ENCODE peak calls at places on chromosomes 5 and 9, in seven cellular contexts. One of them, this sample, is unnamed.

GRCh38 chr9:130451509-130452388 is 7.0 kb downstream of the ASS1 start:
- DNase-seq in epithelial cell of esophagus: peak
- DNase-seq in CD4-positive, CD25-positive, alpha-beta regulatory T cell: no peak
- DNase-seq in CD8-positive, alpha-beta memory T cell: no peak
- DNase-seq in GM12865: no peak
- DNase-seq in cardiac muscle cell: peak
- DNase-seq in AG10803: peak
- DNase-seq in this sample: peak

GRCh38 chr9:33287087-33287490 is 3.2 kb upstream of the NFX1 start:
- DNase-seq in cardiac muscle cell: peak
- DNase-seq in epithelial cell of esophagus: peak
- DNase-seq in CD4-positive, CD25-positive, alpha-beta regulatory T cell: peak
- DNase-seq in AG10803: peak
- DNase-seq in CD8-positive, alpha-beta memory T cell: peak
- DNase-seq in GM12865: peak
- DNase-seq in this sample: no peak

GRCh38 chr5:64807505-64807904 is 38.8 kb downstream of the CWC27 start:
- DNase-seq in cardiac muscle cell: no peak
- DNase-seq in AG10803: no peak
- DNase-seq in epithelial cell of esophagus: peak
- DNase-seq in GM12865: no peak
- DNase-seq in CD4-positive, CD25-positive, alpha-beta regulatory T cell: no peak
- DNase-seq in CD8-positive, alpha-beta memory T cell: no peak
- DNase-seq in this sample: no peak

GRCh38 chr9:19376931-19377330 is 3.1 kb downstream of the RPS6 start:
- DNase-seq in CD4-positive, CD25-positive, alpha-beta regulatory T cell: no peak
- DNase-seq in AG10803: no peak
- DNase-seq in CD8-positive, alpha-beta memory T cell: no peak
- DNase-seq in cardiac muscle cell: no peak
- DNase-seq in GM12865: no peak
- DNase-seq in epithelial cell of esophagus: no peak
- DNase-seq in this sample: no peak

GRCh38 chr5:159874308-159874707 is 42.0 kb upstream of the ADRA1B start:
- DNase-seq in CD8-positive, alpha-beta memory T cell: no peak
- DNase-seq in CD4-positive, CD25-positive, alpha-beta regulatory T cell: no peak
- DNase-seq in cardiac muscle cell: no peak
- DNase-seq in GM12865: no peak
- DNase-seq in AG10803: no peak
- DNase-seq in epithelial cell of esophagus: peak
- DNase-seq in this sample: no peak

GRCh38 chr5:96835727-96836126 is 28.0 kb upstream of the ERAP1 start:
- DNase-seq in epithelial cell of esophagus: no peak
- DNase-seq in AG10803: no peak
- DNase-seq in CD4-positive, CD25-positive, alpha-beta regulatory T cell: no peak
- DNase-seq in GM12865: peak
- DNase-seq in cardiac muscle cell: no peak
- DNase-seq in CD8-positive, alpha-beta memory T cell: no peak
- DNase-seq in this sample: no peak

GRCh38 chr5:117077142-117077541 is 502.5 kb upstream of the SEMA6A start:
- DNase-seq in GM12865: peak
- DNase-seq in cardiac muscle cell: no peak
- DNase-seq in CD4-positive, CD25-positive, alpha-beta regulatory T cell: no peak
- DNase-seq in AG10803: no peak
- DNase-seq in CD8-positive, alpha-beta memory T cell: no peak
- DNase-seq in epithelial cell of esophagus: peak
- DNase-seq in this sample: no peak

GRCh38 chr5:40404613-40405012 is 275.1 kb upstream of the PTGER4 start:
- DNase-seq in AG10803: no peak
- DNase-seq in cardiac muscle cell: no peak
- DNase-seq in epithelial cell of esophagus: no peak
- DNase-seq in CD8-positive, alpha-beta memory T cell: no peak
- DNase-seq in CD4-positive, CD25-positive, alpha-beta regulatory T cell: no peak
- DNase-seq in GM12865: peak
- DNase-seq in this sample: no peak

GRCh38 chr5:160245506-160246100 is 16.3 kb downstream of the FABP6 start:
- DNase-seq in epithelial cell of esophagus: no peak
- DNase-seq in cardiac muscle cell: no peak
- DNase-seq in AG10803: no peak
- DNase-seq in CD4-positive, CD25-positive, alpha-beta regulatory T cell: no peak
- DNase-seq in CD8-positive, alpha-beta memory T cell: no peak
- DNase-seq in GM12865: no peak
- DNase-seq in this sample: no peak

GRCh38 chr9:72703574-72703973 is 182.2 kb downstream of the TMC1 start:
- DNase-seq in cardiac muscle cell: no peak
- DNase-seq in CD4-positive, CD25-positive, alpha-beta regulatory T cell: no peak
- DNase-seq in GM12865: peak
- DNase-seq in AG10803: peak
- DNase-seq in CD8-positive, alpha-beta memory T cell: no peak
- DNase-seq in epithelial cell of esophagus: no peak
- DNase-seq in this sample: no peak

GRCh38 chr9:27436234-27436633 is 87.9 kb upstream of the IFNK start:
- DNase-seq in cardiac muscle cell: no peak
- DNase-seq in GM12865: no peak
- DNase-seq in epithelial cell of esophagus: peak
- DNase-seq in CD8-positive, alpha-beta memory T cell: no peak
- DNase-seq in CD4-positive, CD25-positive, alpha-beta regulatory T cell: no peak
- DNase-seq in AG10803: peak
- DNase-seq in this sample: no peak

GRCh38 chr9:96027271-96028131 is 152.0 kb downstream of the ERCC6L2 start:
- DNase-seq in CD4-positive, CD25-positive, alpha-beta regulatory T cell: no peak
- DNase-seq in CD8-positive, alpha-beta memory T cell: no peak
- DNase-seq in AG10803: no peak
- DNase-seq in GM12865: no peak
- DNase-seq in cardiac muscle cell: peak
- DNase-seq in epithelial cell of esophagus: no peak
- DNase-seq in this sample: no peak

GRCh38 chr9:110444911-110445310 is 107.2 kb upstream of the TXNDC8 start:
- DNase-seq in epithelial cell of esophagus: no peak
- DNase-seq in CD4-positive, CD25-positive, alpha-beta regulatory T cell: no peak
- DNase-seq in AG10803: peak
- DNase-seq in cardiac muscle cell: no peak
- DNase-seq in CD8-positive, alpha-beta memory T cell: no peak
- DNase-seq in GM12865: no peak
- DNase-seq in this sample: no peak

GRCh38 chr9:109141375-109141774 is 21.6 kb upstream of the TMEM245 start:
- DNase-seq in CD8-positive, alpha-beta memory T cell: no peak
- DNase-seq in epithelial cell of esophagus: no peak
- DNase-seq in AG10803: no peak
- DNase-seq in CD4-positive, CD25-positive, alpha-beta regulatory T cell: no peak
- DNase-seq in GM12865: no peak
- DNase-seq in cardiac muscle cell: no peak
- DNase-seq in this sample: no peak
- H3K4me3 ChIP-seq in CD8-positive, alpha-beta memory T cell: no peak
- H3K4me3 ChIP-seq in epithelial cell of esophagus: no peak
- H3K4me3 ChIP-seq in AG10803: no peak
- H3K4me3 ChIP-seq in CD4-positive, CD25-positive, alpha-beta regulatory T cell: no peak
- H3K4me3 ChIP-seq in GM12865: no peak
- H3K4me3 ChIP-seq in cardiac muscle cell: no peak
- H3K4me3 ChIP-seq in this sample: no peak

GRCh38 chr5:142551242-142552067 is 134.4 kb downstream of the FGF1 start:
- DNase-seq in epithelial cell of esophagus: no peak
- DNase-seq in CD8-positive, alpha-beta memory T cell: no peak
- DNase-seq in GM12865: no peak
- DNase-seq in CD4-positive, CD25-positive, alpha-beta regulatory T cell: no peak
- DNase-seq in AG10803: peak
- DNase-seq in cardiac muscle cell: peak
- DNase-seq in this sample: no peak
- H3K4me3 ChIP-seq in epithelial cell of esophagus: no peak
- H3K4me3 ChIP-seq in CD8-positive, alpha-beta memory T cell: no peak
- H3K4me3 ChIP-seq in GM12865: no peak
- H3K4me3 ChIP-seq in CD4-positive, CD25-positive, alpha-beta regulatory T cell: no peak
- H3K4me3 ChIP-seq in AG10803: peak
- H3K4me3 ChIP-seq in cardiac muscle cell: no peak
- H3K4me3 ChIP-seq in this sample: peak

GRCh38 chr5:169978744-169979143 is 1.6 kb downstream of the INSYN2B start:
- DNase-seq in cardiac muscle cell: no peak
- DNase-seq in CD4-positive, CD25-positive, alpha-beta regulatory T cell: no peak
- DNase-seq in epithelial cell of esophagus: no peak
- DNase-seq in CD8-positive, alpha-beta memory T cell: no peak
- DNase-seq in GM12865: no peak
- DNase-seq in AG10803: peak
- DNase-seq in this sample: no peak
- H3K4me3 ChIP-seq in cardiac muscle cell: no peak
- H3K4me3 ChIP-seq in CD4-positive, CD25-positive, alpha-beta regulatory T cell: no peak
- H3K4me3 ChIP-seq in epithelial cell of esophagus: no peak
- H3K4me3 ChIP-seq in CD8-positive, alpha-beta memory T cell: no peak
- H3K4me3 ChIP-seq in GM12865: no peak
- H3K4me3 ChIP-seq in AG10803: peak
- H3K4me3 ChIP-seq in this sample: peak

GRCh38 chr5:174724484-174725260 is at the start of gene MSX2:
- DNase-seq in GM12865: no peak
- DNase-seq in epithelial cell of esophagus: peak
- DNase-seq in cardiac muscle cell: peak
- DNase-seq in CD8-positive, alpha-beta memory T cell: no peak
- DNase-seq in CD4-positive, CD25-positive, alpha-beta regulatory T cell: no peak
- DNase-seq in AG10803: peak
- DNase-seq in this sample: peak
- H3K4me3 ChIP-seq in GM12865: no peak
- H3K4me3 ChIP-seq in epithelial cell of esophagus: peak
- H3K4me3 ChIP-seq in cardiac muscle cell: peak
- H3K4me3 ChIP-seq in CD8-positive, alpha-beta memory T cell: no peak
- H3K4me3 ChIP-seq in CD4-positive, CD25-positive, alpha-beta regulatory T cell: peak
- H3K4me3 ChIP-seq in AG10803: peak
- H3K4me3 ChIP-seq in this sample: peak

GRCh38 chr9:127976498-127976897 is 4.3 kb downstream of the EEIG1 start:
- DNase-seq in GM12865: no peak
- DNase-seq in AG10803: no peak
- DNase-seq in CD8-positive, alpha-beta memory T cell: peak
- DNase-seq in CD4-positive, CD25-positive, alpha-beta regulatory T cell: no peak
- DNase-seq in cardiac muscle cell: no peak
- DNase-seq in epithelial cell of esophagus: no peak
- DNase-seq in this sample: no peak
- H3K4me3 ChIP-seq in GM12865: no peak
- H3K4me3 ChIP-seq in AG10803: no peak
- H3K4me3 ChIP-seq in CD8-positive, alpha-beta memory T cell: peak
- H3K4me3 ChIP-seq in CD4-positive, CD25-positive, alpha-beta regulatory T cell: peak
- H3K4me3 ChIP-seq in cardiac muscle cell: no peak
- H3K4me3 ChIP-seq in epithelial cell of esophagus: no peak
- H3K4me3 ChIP-seq in this sample: no peak

GRCh38 chr5:71794061-71794695 is 75.1 kb downstream of the CARTPT start:
- DNase-seq in CD4-positive, CD25-positive, alpha-beta regulatory T cell: no peak
- DNase-seq in cardiac muscle cell: no peak
- DNase-seq in epithelial cell of esophagus: no peak
- DNase-seq in AG10803: no peak
- DNase-seq in CD8-positive, alpha-beta memory T cell: no peak
- DNase-seq in GM12865: no peak
- DNase-seq in this sample: no peak
- H3K4me3 ChIP-seq in CD4-positive, CD25-positive, alpha-beta regulatory T cell: no peak
- H3K4me3 ChIP-seq in cardiac muscle cell: no peak
- H3K4me3 ChIP-seq in epithelial cell of esophagus: no peak
- H3K4me3 ChIP-seq in AG10803: no peak
- H3K4me3 ChIP-seq in CD8-positive, alpha-beta memory T cell: no peak
- H3K4me3 ChIP-seq in GM12865: no peak
- H3K4me3 ChIP-seq in this sample: no peak

This sample was measured in kidney epithelial cell.